ENCODE peak calls at places on chromosomes 1 and 21, in seven cellular contexts. One of them, this sample, is unnamed.

GRCh38 chr1:117646007-117646913 is 40.4 kb downstream of the TENT5C start:
- DNase-seq in HFFc6: no peak
- DNase-seq in GM12878: no peak
- DNase-seq in NCI-H510A treated with DMSO at 0.1 percent for 48 hours: no peak
- DNase-seq in activated CD4-positive, alpha-beta T cell treated with anti-CD3 and anti-CD28 coated beads, Interleukin-2, amount 50 U/mL, for 1 hour: no peak
- DNase-seq in non-pigmented ciliary epithelial cell: no peak
- DNase-seq in H9: no peak
- DNase-seq in this sample: no peak

GRCh38 chr1:85307987-85308836 is 31.8 kb upstream of the BCL10 start:
- DNase-seq in HFFc6: peak
- DNase-seq in GM12878: no peak
- DNase-seq in NCI-H510A treated with DMSO at 0.1 percent for 48 hours: peak
- DNase-seq in activated CD4-positive, alpha-beta T cell treated with anti-CD3 and anti-CD28 coated beads, Interleukin-2, amount 50 U/mL, for 1 hour: peak
- DNase-seq in non-pigmented ciliary epithelial cell: peak
- DNase-seq in H9: peak
- DNase-seq in this sample: peak

GRCh38 chr1:92792340-92792782 is 7.5 kb upstream of the EVI5 start:
- DNase-seq in HFFc6: no peak
- DNase-seq in GM12878: no peak
- DNase-seq in NCI-H510A treated with DMSO at 0.1 percent for 48 hours: peak
- DNase-seq in activated CD4-positive, alpha-beta T cell treated with anti-CD3 and anti-CD28 coated beads, Interleukin-2, amount 50 U/mL, for 1 hour: no peak
- DNase-seq in non-pigmented ciliary epithelial cell: no peak
- DNase-seq in H9: no peak
- DNase-seq in this sample: peak

GRCh38 chr1:32742132-32742947 is 39.8 kb upstream of the SYNC start:
- DNase-seq in HFFc6: no peak
- DNase-seq in GM12878: no peak
- DNase-seq in NCI-H510A treated with DMSO at 0.1 percent for 48 hours: no peak
- DNase-seq in activated CD4-positive, alpha-beta T cell treated with anti-CD3 and anti-CD28 coated beads, Interleukin-2, amount 50 U/mL, for 1 hour: no peak
- DNase-seq in non-pigmented ciliary epithelial cell: no peak
- DNase-seq in H9: peak
- DNase-seq in this sample: no peak

GRCh38 chr1:11700655-11701467 is 9.4 kb downstream of the DRAXIN start:
- DNase-seq in HFFc6: no peak
- DNase-seq in GM12878: no peak
- DNase-seq in NCI-H510A treated with DMSO at 0.1 percent for 48 hours: no peak
- DNase-seq in activated CD4-positive, alpha-beta T cell treated with anti-CD3 and anti-CD28 coated beads, Interleukin-2, amount 50 U/mL, for 1 hour: no peak
- DNase-seq in non-pigmented ciliary epithelial cell: no peak
- DNase-seq in H9: peak
- DNase-seq in this sample: no peak

GRCh38 chr21:29371464-29371863 is 72.7 kb downstream of the BACH1 start:
- DNase-seq in HFFc6: no peak
- DNase-seq in GM12878: no peak
- DNase-seq in NCI-H510A treated with DMSO at 0.1 percent for 48 hours: no peak
- DNase-seq in activated CD4-positive, alpha-beta T cell treated with anti-CD3 and anti-CD28 coated beads, Interleukin-2, amount 50 U/mL, for 1 hour: no peak
- DNase-seq in non-pigmented ciliary epithelial cell: no peak
- DNase-seq in H9: no peak
- DNase-seq in this sample: no peak

GRCh38 chr1:225461533-225462428 is 33.9 kb upstream of the LBR start:
- DNase-seq in HFFc6: no peak
- DNase-seq in GM12878: no peak
- DNase-seq in NCI-H510A treated with DMSO at 0.1 percent for 48 hours: no peak
- DNase-seq in activated CD4-positive, alpha-beta T cell treated with anti-CD3 and anti-CD28 coated beads, Interleukin-2, amount 50 U/mL, for 1 hour: no peak
- DNase-seq in non-pigmented ciliary epithelial cell: no peak
- DNase-seq in H9: no peak
- DNase-seq in this sample: no peak

GRCh38 chr1:188642585-188643168 is 1813.9 kb downstream of the PLA2G4A start:
- DNase-seq in HFFc6: no peak
- DNase-seq in GM12878: no peak
- DNase-seq in NCI-H510A treated with DMSO at 0.1 percent for 48 hours: peak
- DNase-seq in activated CD4-positive, alpha-beta T cell treated with anti-CD3 and anti-CD28 coated beads, Interleukin-2, amount 50 U/mL, for 1 hour: no peak
- DNase-seq in non-pigmented ciliary epithelial cell: no peak
- DNase-seq in H9: no peak
- DNase-seq in this sample: peak

GRCh38 chr1:21816602-21817302 is 4.7 kb downstream of the LDLRAD2 start:
- DNase-seq in HFFc6: peak
- DNase-seq in GM12878: no peak
- DNase-seq in NCI-H510A treated with DMSO at 0.1 percent for 48 hours: peak
- DNase-seq in activated CD4-positive, alpha-beta T cell treated with anti-CD3 and anti-CD28 coated beads, Interleukin-2, amount 50 U/mL, for 1 hour: no peak
- DNase-seq in non-pigmented ciliary epithelial cell: peak
- DNase-seq in H9: no peak
- DNase-seq in this sample: peak

GRCh38 chr21:31731112-31731801 is 661 bp downstream of the SCAF4 start:
- DNase-seq in HFFc6: no peak
- DNase-seq in GM12878: no peak
- DNase-seq in NCI-H510A treated with DMSO at 0.1 percent for 48 hours: no peak
- DNase-seq in activated CD4-positive, alpha-beta T cell treated with anti-CD3 and anti-CD28 coated beads, Interleukin-2, amount 50 U/mL, for 1 hour: peak
- DNase-seq in non-pigmented ciliary epithelial cell: no peak
- DNase-seq in H9: peak
- DNase-seq in this sample: no peak

GRCh38 chr1:7491818-7492173 is 279.3 kb upstream of the VAMP3 start:
- DNase-seq in HFFc6: no peak
- DNase-seq in GM12878: no peak
- DNase-seq in NCI-H510A treated with DMSO at 0.1 percent for 48 hours: no peak
- DNase-seq in activated CD4-positive, alpha-beta T cell treated with anti-CD3 and anti-CD28 coated beads, Interleukin-2, amount 50 U/mL, for 1 hour: no peak
- DNase-seq in non-pigmented ciliary epithelial cell: no peak
- DNase-seq in H9: no peak
- DNase-seq in this sample: no peak

GRCh38 chr1:173603056-173603591 is at the start of gene SLC9C2:
- DNase-seq in HFFc6: no peak
- DNase-seq in GM12878: no peak
- DNase-seq in NCI-H510A treated with DMSO at 0.1 percent for 48 hours: no peak
- DNase-seq in activated CD4-positive, alpha-beta T cell treated with anti-CD3 and anti-CD28 coated beads, Interleukin-2, amount 50 U/mL, for 1 hour: no peak
- DNase-seq in non-pigmented ciliary epithelial cell: peak
- DNase-seq in H9: no peak
- DNase-seq in this sample: peak

GRCh38 chr1:14421295-14421976 is 177.0 kb upstream of the KAZN start:
- DNase-seq in HFFc6: no peak
- DNase-seq in GM12878: no peak
- DNase-seq in NCI-H510A treated with DMSO at 0.1 percent for 48 hours: no peak
- DNase-seq in activated CD4-positive, alpha-beta T cell treated with anti-CD3 and anti-CD28 coated beads, Interleukin-2, amount 50 U/mL, for 1 hour: no peak
- DNase-seq in non-pigmented ciliary epithelial cell: no peak
- DNase-seq in H9: no peak
- DNase-seq in this sample: no peak

This sample was measured in renal cortical epithelial cell.